ENCODE peak calls at places on chromosomes 13 and 19, in nine cellular contexts. I is CD4-positive, alpha-beta T cell; X is Peyer's patch; K is psoas muscle; S is left ventricle myocardium inferior; Y is dorsolateral prefrontal cortex; U is cardiac muscle cell; R is transverse colon; B is right lobe of liver. Z is an unnamed sample.

GRCh38 chr13:103164239-103164638 is 98.0 kb upstream of the SLC10A2 start:
- DNase-seq in K (no peak), S (no peak), R (no peak), I (no peak), X (no peak), U (no peak), B (no peak), Y (no peak), Z (no peak)

GRCh38 chr19:13920940-13921744 is 15.1 kb downstream of the CC2D1A start:
- DNase-seq in R (no peak), X (no peak), B (no peak), U (peak), I (no peak), S (no peak), Y (no peak), K (no peak), Z (no peak)

GRCh38 chr13:100100115-100100879 is 11.4 kb downstream of the PCCA start:
- DNase-seq in U (peak), S (no peak), K (no peak), I (no peak), Y (no peak), X (no peak), B (no peak), R (no peak), Z (no peak)

GRCh38 chr19:927044-927706 is 1.3 kb downstream of the ARID3A start:
- DNase-seq in K (peak), B (peak), I (no peak), S (peak), R (peak), Y (no peak), U (peak), X (no peak), Z (peak)

GRCh38 chr13:110773480-110773879 is 60.0 kb downstream of the ING1 start:
- DNase-seq in I (no peak), B (no peak), Y (no peak), S (no peak), K (no peak), U (no peak), R (no peak), X (no peak), Z (no peak)

GRCh38 chr13:31945202-31945978 is 86.2 kb upstream of the FRY start:
- DNase-seq in Y (peak), X (peak), U (peak), B (peak), R (peak), K (peak), S (peak), I (no peak), Z (peak)

GRCh38 chr19:4472174-4472974 is at the start of gene HDGFL2:
- DNase-seq in Y (no peak), U (no peak), B (peak), X (peak), S (no peak), R (no peak), K (peak), I (no peak), Z (no peak)

GRCh38 chr13:49098771-49099512 is 121.2 kb upstream of the MLNR start:
- DNase-seq in U (peak), X (no peak), Y (no peak), K (no peak), R (no peak), B (no peak), S (no peak), I (no peak), Z (no peak)

GRCh38 chr19:55606817-55607216 is 1.4 kb downstream of the ZNF865 start:
- DNase-seq in U (no peak), Y (no peak), B (no peak), I (no peak), X (no peak), S (no peak), R (no peak), K (no peak), Z (no peak)

GRCh38 chr19:9148687-9149086 is 8.5 kb downstream of the ZNF317 start:
- DNase-seq in S (no peak), I (no peak), K (no peak), U (no peak), R (no peak), B (no peak), Y (no peak), X (no peak), Z (no peak)

GRCh38 chr19:11434703-11435056 is 241 bp downstream of the ODAD3 start:
- DNase-seq in B (no peak), U (no peak), X (no peak), R (no peak), S (no peak), I (no peak), K (no peak), Y (no peak), Z (no peak)

GRCh38 chr13:48600374-48601364 is 53.1 kb upstream of the CYSLTR2 start:
- DNase-seq in S (no peak), Y (no peak), B (no peak), U (peak), I (no peak), R (no peak), K (no peak), X (no peak), Z (no peak)

GRCh38 chr13:36074659-36075058 is 56.5 kb downstream of the DCLK1 start:
- DNase-seq in Y (no peak), S (no peak), X (no peak), I (no peak), K (no peak), R (no peak), B (no peak), U (peak), Z (no peak)

GRCh38 chr13:108993346-108993745 is 363.9 kb downstream of the MYO16 start:
- DNase-seq in U (peak), S (no peak), X (no peak), Y (no peak), I (no peak), R (no peak), K (no peak), B (no peak), Z (no peak)

GRCh38 chr13:36288794-36289391 is 8.7 kb downstream of the CCDC169 start:
- DNase-seq in B (no peak), K (no peak), R (no peak), I (no peak), X (no peak), U (no peak), Y (no peak), S (no peak), Z (no peak)

GRCh38 chr13:33057019-33057785 is 41.0 kb downstream of the KL start:
- DNase-seq in Y (no peak), R (no peak), B (no peak), K (no peak), I (no peak), X (no peak), U (peak), S (no peak), Z (no peak)

GRCh38 chr19:46471778-46472543 is 598 bp upstream of the PNMA8A start:
- DNase-seq in I (no peak), S (no peak), B (no peak), R (no peak), X (no peak), Y (no peak), U (no peak), K (no peak), Z (no peak)

GRCh38 chr13:27607125-27607524 is 13.2 kb downstream of the LNX2 start:
- DNase-seq in K (no peak), Y (no peak), X (no peak), B (no peak), U (peak), S (no peak), I (no peak), R (peak), Z (no peak)

GRCh38 chr13:97067342-97067895 is 73.1 kb upstream of the OXGR1 start:
- DNase-seq in Y (no peak), R (no peak), K (no peak), S (no peak), X (no peak), U (peak), B (no peak), I (no peak), Z (no peak)

GRCh38 chr13:101474419-101474957 is 22.0 kb downstream of the ITGBL1 start:
- DNase-seq in R (no peak), U (peak), S (no peak), K (no peak), Y (peak), B (no peak), X (no peak), I (no peak), Z (no peak)

GRCh38 chr13:32594339-32594738 is 8.1 kb downstream of the PDS5B start:
- DNase-seq in U (peak), S (no peak), Y (no peak), R (no peak), X (no peak), B (no peak), K (no peak), I (no peak), Z (no peak)

GRCh38 chr13:70203661-70204229 is 95.5 kb upstream of the KLHL1 start:
- DNase-seq in X (no peak), S (no peak), I (no peak), R (no peak), B (no peak), K (no peak), U (no peak), Y (no peak), Z (no peak)

GRCh38 chr13:51834581-51835158 is 10.3 kb downstream of the TMEM272 start:
- DNase-seq in I (no peak), X (no peak), Y (no peak), U (no peak), S (no peak), K (no peak), B (no peak), R (no peak), Z (no peak)

GRCh38 chr19:49824662-49825061 is 6.6 kb downstream of the MED25 start:
- DNase-seq in U (no peak), Y (no peak), I (no peak), S (no peak), R (no peak), B (no peak), X (no peak), K (no peak), Z (no peak)

GRCh38 chr19:50330365-50331078 is 1.3 kb upstream of the KCNC3 start:
- DNase-seq in S (peak), B (peak), X (peak), K (peak), R (peak), U (peak), Y (peak), I (peak), Z (no peak)

GRCh38 chr13:48492123-48493075 is 40.5 kb downstream of the RCBTB2 start:
- DNase-seq in S (peak), R (peak), I (peak), K (peak), X (peak), Y (no peak), B (peak), U (peak), Z (no peak)

GRCh38 chr19:10285393-10285792 is 1.4 kb upstream of the ICAM4 start:
- DNase-seq in I (no peak), X (no peak), B (no peak), Y (no peak), K (no peak), R (no peak), U (no peak), S (no peak), Z (no peak)

GRCh38 chr13:48231080-48231479 is 1.9 kb upstream of the ITM2B start:
- DNase-seq in K (no peak), R (no peak), B (no peak), U (peak), X (no peak), S (no peak), I (no peak), Y (no peak), Z (no peak)

GRCh38 chr19:1418494-1418775 is 11.0 kb downstream of the DAZAP1 start:
- DNase-seq in I (no peak), Y (no peak), R (no peak), S (no peak), K (no peak), B (no peak), X (no peak), U (no peak), Z (no peak)

GRCh38 chr13:63408227-63409202 is 1992.9 kb upstream of the PCDH20 start:
- DNase-seq in I (no peak), R (no peak), B (no peak), K (no peak), X (no peak), U (peak), S (no peak), Y (no peak), Z (no peak)

GRCh38 chr13:105969761-105970160 is 565.7 kb downstream of the EFNB2 start:
- DNase-seq in B (no peak), U (no peak), Y (no peak), I (no peak), X (no peak), K (no peak), R (no peak), S (no peak), Z (no peak)

GRCh38 chr13:36084131-36084530 is 47.1 kb downstream of the DCLK1 start:
- DNase-seq in K (no peak), I (no peak), B (no peak), S (no peak), R (no peak), X (no peak), Y (no peak), U (no peak), Z (no peak)

GRCh38 chr13:85313761-85314503 is 485.3 kb downstream of the SLITRK6 start:
- DNase-seq in B (no peak), R (no peak), K (no peak), U (peak), S (no peak), X (no peak), Y (no peak), I (no peak), Z (no peak)

GRCh38 chr19:18915639-18916038 is 3.5 kb downstream of the COPE start:
- DNase-seq in R (peak), U (peak), S (no peak), K (peak), I (peak), Y (peak), X (peak), B (no peak), Z (no peak)

GRCh38 chr13:41587490-41587889 is 130.1 kb downstream of the RGCC start:
- DNase-seq in K (no peak), Y (no peak), I (peak), S (no peak), R (no peak), U (no peak), X (no peak), B (no peak), Z (no peak)

GRCh38 chr13:31909889-31910551 is 121.6 kb upstream of the FRY start:
- DNase-seq in B (no peak), K (no peak), U (peak), X (no peak), I (peak), S (no peak), Y (no peak), R (peak), Z (no peak)

GRCh38 chr13:109426690-109426990 is 359.7 kb downstream of the IRS2 start:
- DNase-seq in Y (no peak), X (no peak), U (peak), I (no peak), R (no peak), S (no peak), B (no peak), K (no peak), Z (no peak)

GRCh38 chr19:13526552-13526951 is 20.3 kb upstream of the CACNA1A start:
- DNase-seq in B (no peak), S (no peak), U (peak), I (no peak), K (no peak), X (no peak), R (no peak), Y (no peak), Z (no peak)

GRCh38 chr13:81379183-81379582 is 1038.3 kb upstream of the SPRY2 start:
- DNase-seq in I (no peak), K (no peak), Y (no peak), R (no peak), U (no peak), X (no peak), S (no peak), B (no peak), Z (no peak)
- TF ChIP-seq CTCF in I (no peak), K (no peak), Y (no peak), R (no peak), U (no peak), X (no peak), S (no peak), B (no peak), Z (no peak)

GRCh38 chr19:39949026-39949747 is 14.8 kb upstream of the FCGBP start:
- DNase-seq in U (no peak), I (no peak), Y (no peak), K (no peak), B (no peak), X (no peak), S (no peak), R (no peak), Z (no peak)
- H3K27ac ChIP-seq in U (no peak), I (no peak), Y (no peak), K (no peak), B (no peak), X (no peak), S (no peak), R (no peak), Z (no peak)

GRCh38 chr13:47004022-47004421 is 107.2 kb upstream of the HTR2A start:
- DNase-seq in U (peak), B (no peak), R (no peak), I (no peak), S (no peak), K (no peak), X (no peak), Y (no peak), Z (no peak)
- TF ChIP-seq CTCF in U (peak), B (no peak), R (no peak), I (no peak), S (no peak), K (no peak), X (no peak), Y (no peak), Z (no peak)

DNA sequence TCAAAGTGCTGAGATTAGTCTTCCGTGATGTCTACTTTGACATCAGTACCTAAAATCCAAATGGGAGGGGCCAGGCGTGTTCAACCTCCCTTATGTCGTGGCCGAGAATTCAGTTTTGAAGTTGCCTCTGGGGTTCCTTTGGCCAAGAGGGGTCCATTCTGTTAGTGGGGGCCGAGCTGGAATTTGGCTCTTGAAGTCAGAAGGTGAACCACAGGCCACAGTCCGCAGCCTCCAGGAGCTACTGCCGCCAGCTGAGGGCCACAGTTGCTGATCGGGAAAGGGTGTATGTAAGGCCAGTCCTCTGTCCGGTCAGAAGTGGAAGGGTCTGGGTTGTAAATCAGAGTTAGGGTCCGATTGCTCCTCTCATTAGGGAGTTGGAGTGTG is 31.0 kb downstream of the ATP11A start:
- DNase-seq in S (no peak), U (no peak), X (peak), I (no peak), Y (no peak), R (no peak), K (no peak), B (no peak), Z (no peak)
- H3K27ac ChIP-seq in S (peak), U (peak), X (no peak), I (no peak), Y (no peak), R (peak), K (no peak), B (peak), Z (no peak)

Z was measured in RWPE2.